ENCODE peak calls at places on chromosomes 11 and 22, in seven cellular contexts. N is small intestine; W is H7; M is endodermal cell; L is fibroblast of the aortic adventitia; Q is CD8-positive, alpha-beta memory T cell; B is heart left ventricle. R is an unnamed sample.

GRCh38 chr11:69480547-69481392 is 693 bp upstream of the LINC01488 start:
- DNase-seq in L (peak), W (no peak), B (peak), M (no peak), Q (no peak), N (peak), R (no peak)

GRCh38 chr11:77035041-77035440 is 843 bp downstream of the B3GNT6 start:
- DNase-seq in B (no peak), M (no peak), W (no peak), L (no peak), Q (no peak), N (peak), R (no peak)

GRCh38 chr11:27116684-27117083 is 76.1 kb downstream of the BBOX1 start:
- DNase-seq in B (no peak), M (no peak), Q (no peak), N (no peak), W (no peak), L (peak), R (no peak)

GRCh38 chr11:119551726-119552510 is 128.9 kb upstream of the THY1 start:
- DNase-seq in B (no peak), Q (no peak), M (peak), L (peak), W (no peak), N (no peak), R (no peak)

GRCh38 chr11:96143016-96143670 is 199.9 kb downstream of the MAML2 start:
- DNase-seq in L (peak), B (no peak), N (no peak), M (no peak), W (no peak), Q (no peak), R (no peak)

GRCh38 chr11:9855579-9856260 is 191.8 kb downstream of the SWAP70 start:
- DNase-seq in B (no peak), N (no peak), Q (no peak), M (no peak), W (no peak), L (no peak), R (peak)

GRCh38 chr11:2796508-2797180 is 88.9 kb downstream of the CDKN1C start:
- DNase-seq in L (no peak), B (peak), W (no peak), Q (no peak), N (no peak), M (peak), R (no peak)

GRCh38 chr11:6646631-6647281 is 8.9 kb downstream of the DCHS1 start:
- DNase-seq in M (peak), L (peak), N (no peak), W (peak), B (peak), Q (no peak), R (peak)

GRCh38 chr11:69365567-69365966 is 71.6 kb downstream of the MYEOV start:
- DNase-seq in W (no peak), M (peak), L (no peak), N (no peak), B (no peak), Q (no peak), R (no peak)

GRCh38 chr22:44994399-44995281 is 15.2 kb downstream of the PHF21B start:
- DNase-seq in Q (no peak), L (no peak), N (no peak), B (no peak), M (no peak), W (no peak), R (no peak)

GRCh38 chr22:30116362-30117117 is 36.3 kb downstream of the HORMAD2 start:
- DNase-seq in Q (no peak), W (no peak), B (no peak), N (peak), M (no peak), L (peak), R (no peak)

GRCh38 chr22:48566741-48567140 is 1260.9 kb downstream of the BRD1 start:
- DNase-seq in W (no peak), M (no peak), L (no peak), Q (no peak), B (peak), N (no peak), R (no peak)

GRCh38 chr11:14290422-14290821 is 68.6 kb downstream of the RRAS2 start:
- DNase-seq in M (no peak), L (no peak), N (no peak), B (no peak), Q (no peak), W (no peak), R (no peak)

GRCh38 chr11:79481795-79482194 is 41.0 kb upstream of the TENM4 start:
- DNase-seq in M (no peak), L (no peak), W (no peak), B (no peak), Q (no peak), N (no peak), R (peak)

GRCh38 chr11:110955797-110956196 is 243.6 kb upstream of the ARHGAP20 start:
- DNase-seq in Q (no peak), W (no peak), B (no peak), M (no peak), L (no peak), N (no peak), R (no peak)

GRCh38 chr11:126104420-126104819 is 41.8 kb upstream of the CDON start:
- DNase-seq in W (peak), M (peak), B (no peak), N (no peak), L (no peak), Q (no peak), R (no peak)

GRCh38 chr11:99960536-99960935 is 726.6 kb upstream of the ARHGAP42 start:
- DNase-seq in Q (no peak), M (no peak), B (no peak), L (no peak), W (no peak), N (no peak), R (no peak)

GRCh38 chr11:11157201-11157600 is 195.8 kb downstream of the CSNK2A3 start:
- DNase-seq in W (peak), L (peak), M (peak), N (no peak), Q (peak), B (no peak), R (peak)

GRCh38 chr11:37088573-37088910 is 490.5 kb upstream of the RAG2 start:
- DNase-seq in Q (no peak), W (no peak), M (no peak), L (no peak), B (no peak), N (no peak), R (no peak)

GRCh38 chr11:10762185-10762584 is 11.1 kb downstream of the CTR9 start:
- DNase-seq in N (no peak), Q (no peak), B (no peak), L (no peak), W (no peak), M (no peak), R (peak)

GRCh38 chr11:288328-289144 is at the start of gene PGGHG:
- DNase-seq in L (no peak), Q (peak), N (peak), M (peak), W (peak), B (peak), R (peak)

GRCh38 chr11:130865091-130865771 is 51.0 kb downstream of the SNX19 start:
- DNase-seq in B (no peak), W (peak), N (no peak), L (no peak), M (peak), Q (no peak), R (no peak)

GRCh38 chr22:37199839-37200161 is 11.8 kb upstream of the C1QTNF6 start:
- DNase-seq in M (no peak), B (no peak), W (peak), Q (no peak), N (no peak), L (no peak), R (no peak)

GRCh38 chr11:13837286-13837685 is 125.2 kb upstream of the SPON1 start:
- DNase-seq in N (no peak), L (peak), B (no peak), Q (no peak), W (no peak), M (no peak), R (no peak)

GRCh38 chr11:126878892-126879291 is 121.7 kb downstream of the KIRREL3 start:
- DNase-seq in M (no peak), B (no peak), L (no peak), Q (no peak), N (no peak), W (no peak), R (no peak)

GRCh38 chr11:72009156-72009555 is 10.4 kb downstream of the IL18BP start:
- DNase-seq in L (no peak), Q (no peak), M (peak), B (no peak), N (no peak), W (peak), R (no peak)

GRCh38 chr11:75840560-75840959 is 25.6 kb downstream of the UVRAG start:
- DNase-seq in B (no peak), M (no peak), W (no peak), N (no peak), Q (no peak), L (no peak), R (no peak)

GRCh38 chr11:57751676-57752253 is at the start of gene BTBD18:
- DNase-seq in W (peak), M (peak), B (no peak), Q (no peak), L (peak), N (peak), R (peak)

GRCh38 chr11:77026236-77026635 is 8.0 kb upstream of the B3GNT6 start:
- DNase-seq in W (no peak), N (no peak), B (no peak), Q (no peak), M (no peak), L (no peak), R (no peak)

GRCh38 chr11:128708660-128709059 is 14.8 kb downstream of the FLI1 start:
- DNase-seq in M (no peak), N (no peak), B (no peak), Q (no peak), W (no peak), L (no peak), R (no peak)

GRCh38 chr11:119316729-119317591 is at the start of gene MCAM:
- DNase-seq in M (peak), W (peak), N (no peak), B (peak), Q (no peak), L (peak), R (peak)

GRCh38 chr22:45731041-45731797 is 59.6 kb downstream of the ATXN10 start:
- DNase-seq in N (no peak), M (no peak), Q (no peak), B (no peak), L (peak), W (no peak), R (no peak)

GRCh38 chr11:2361565-2361964 is 15.5 kb upstream of the CD81 start:
- DNase-seq in Q (no peak), M (no peak), W (no peak), B (no peak), L (no peak), N (no peak), R (no peak)

DNA sequence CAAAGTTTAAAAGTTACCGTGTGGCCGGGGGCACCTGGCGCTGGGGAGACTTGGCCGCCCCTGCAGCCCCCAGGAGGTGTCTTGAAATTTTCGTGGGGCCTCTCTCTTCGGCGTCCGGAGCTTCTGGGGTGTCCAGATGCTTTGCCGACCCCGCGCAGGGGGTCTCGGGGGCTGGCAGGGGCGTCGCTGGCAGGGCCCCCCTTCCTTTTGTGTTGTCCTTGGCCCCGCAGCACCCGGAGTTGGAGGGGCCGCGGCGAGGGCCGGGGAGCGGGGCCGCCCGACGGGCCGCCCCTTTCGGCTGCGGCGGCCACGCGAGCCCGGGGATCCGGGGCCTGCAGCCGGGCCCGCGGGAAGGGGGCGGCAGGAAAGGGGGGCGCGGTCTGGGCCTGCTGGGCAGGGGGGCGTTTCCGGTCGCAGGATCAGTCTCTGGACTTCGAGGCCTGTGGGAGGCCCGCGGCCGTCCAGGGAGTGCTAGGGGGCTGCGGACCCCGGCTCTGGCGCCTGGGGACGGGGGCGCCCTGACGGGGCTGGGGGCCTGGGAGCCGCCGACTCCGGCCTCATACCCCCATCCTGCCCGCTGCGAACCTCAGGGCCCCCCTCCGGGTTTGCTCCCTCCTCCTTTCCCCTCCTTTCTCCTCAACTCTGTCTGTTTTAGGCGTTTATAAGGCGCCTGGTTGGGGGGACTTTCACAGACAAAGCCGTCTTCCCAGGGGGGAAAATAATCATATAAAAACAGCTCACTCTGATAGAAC is 867 bp downstream of the ZC3H7B start:
- DNase-seq in B (no peak), M (peak), L (peak), W (peak), N (no peak), Q (no peak), R (no peak)
- H3K4me3 ChIP-seq in B (peak), M (peak), L (peak), W (peak), N (peak), Q (peak), R (peak)

DNA sequence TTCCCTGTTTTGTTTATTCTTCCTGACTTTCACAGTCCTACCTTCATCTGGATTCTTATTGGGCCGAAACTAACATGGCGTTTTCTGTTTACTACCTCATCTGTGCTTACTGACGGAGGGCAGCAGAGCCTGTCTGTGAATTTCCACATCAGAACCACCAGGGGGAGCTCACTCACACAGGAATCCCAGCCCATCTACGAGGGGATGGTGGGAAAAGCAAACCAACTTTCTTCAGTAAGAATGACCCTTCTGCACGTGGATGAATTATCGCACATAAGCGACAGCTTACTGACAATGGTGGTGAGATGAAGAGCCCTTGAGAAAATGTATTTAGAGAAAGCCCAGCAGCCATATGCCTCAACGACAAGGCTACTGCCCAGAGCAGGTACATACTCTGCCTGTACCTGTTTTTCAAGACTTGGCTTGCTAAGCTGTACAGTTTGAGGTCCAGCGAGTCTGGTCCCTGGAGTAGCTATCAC is 42.5 kb downstream of the LARGE2 start:
- DNase-seq in L (peak), N (peak), M (peak), B (no peak), Q (peak), W (peak), R (peak)
- H3K4me3 ChIP-seq in L (no peak), N (no peak), M (no peak), B (no peak), Q (no peak), W (no peak), R (no peak)

GRCh38 chr22:27745154-27745553 is 56.4 kb downstream of the MN1 start:
- DNase-seq in M (no peak), L (no peak), W (no peak), B (no peak), N (no peak), Q (no peak), R (no peak)
- H3K4me3 ChIP-seq in M (no peak), L (no peak), W (no peak), B (no peak), N (no peak), Q (no peak), R (no peak)

DNA sequence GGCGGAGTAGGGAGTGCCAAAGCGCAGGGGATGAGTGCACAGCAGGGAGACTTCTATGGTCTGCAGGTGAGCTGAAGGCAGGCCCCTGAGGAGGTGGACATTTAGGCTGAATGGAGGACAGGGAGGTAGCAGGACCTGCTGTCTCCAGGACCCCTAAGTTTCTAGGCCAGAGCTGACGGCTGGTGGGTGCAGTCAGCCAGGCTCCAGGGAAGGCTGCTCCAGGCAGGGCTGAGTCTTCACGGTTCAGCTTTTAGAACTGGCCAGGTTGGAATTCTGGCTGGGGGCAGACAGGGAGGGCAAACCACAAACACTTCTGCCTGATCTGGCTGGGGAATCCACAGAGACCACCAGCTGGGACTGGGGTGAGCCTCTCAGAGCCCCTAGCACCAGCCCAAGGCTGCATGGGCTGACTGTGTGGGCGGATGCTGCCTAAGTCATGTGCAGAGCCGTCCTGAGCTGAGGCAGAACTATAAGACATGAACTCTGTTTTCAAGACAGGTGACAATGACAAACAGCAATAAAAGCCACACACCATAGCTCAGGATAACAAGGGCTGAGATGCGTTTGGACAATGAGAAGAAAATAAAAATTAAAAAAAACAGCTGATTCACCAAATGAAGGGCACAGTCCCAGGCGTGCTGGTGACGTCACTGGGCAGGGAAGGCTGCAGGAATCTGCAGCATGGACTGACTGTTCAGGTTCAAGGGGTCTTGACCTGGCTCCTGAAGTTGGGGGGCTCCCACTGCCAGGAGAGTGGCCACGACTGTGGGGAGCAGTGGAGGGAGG is 10.4 kb upstream of the MALAT1 start:
- DNase-seq in N (peak), M (no peak), W (no peak), Q (no peak), L (peak), B (no peak), R (no peak)
- H3K4me3 ChIP-seq in N (no peak), M (peak), W (no peak), Q (no peak), L (peak), B (peak), R (no peak)

R was measured in GM12865.